ENCODE peak calls at places on chromosomes 12 and 14, in four cellular contexts. Z is activated CD4-positive, CD25-positive, alpha-beta regulatory T cell; D is mucosa of gallbladder; J is HTR-8/SVneo. I is an unnamed sample.

GRCh38 chr12:126084480-126084879 is 1019.2 kb downstream of the AACS start:
- DNase-seq in Z (no peak), D (peak; percentile 56), J (no peak), I (no peak)

GRCh38 chr14:93464271-93464670 is 33.5 kb downstream of the UNC79 start:
- DNase-seq in Z (no peak), J (no peak), D (no peak), I (no peak)

GRCh38 chr12:6536894-6537579 is 2.7 kb downstream of the GAPDH start:
- DNase-seq in J (no peak), Z (no peak), D (no peak), I (no peak)

GRCh38 chr14:105247715-105248367 is 492 bp upstream of the BTBD6 start:
- DNase-seq in D (no peak), Z (no peak), J (no peak), I (no peak)

GRCh38 chr12:122190842-122191668 is 8.1 kb downstream of the LRRC43 start:
- DNase-seq in Z (peak; percentile 40), J (peak; percentile 72), D (peak; percentile 58), I (peak; percentile 85)

GRCh38 chr14:103561381-103562134 is 899 bp downstream of the BAG5 start:
- DNase-seq in D (no peak), Z (no peak), J (no peak), I (peak; percentile 75)

GRCh38 chr12:94753071-94753779 is 102.9 kb upstream of the TMCC3 start:
- DNase-seq in D (no peak), Z (no peak), J (no peak), I (no peak)

GRCh38 chr14:61234215-61234916 is 46.8 kb downstream of the TMEM30B start:
- DNase-seq in Z (no peak), J (no peak), D (no peak), I (no peak)

GRCh38 chr12:112408621-112409020 is 784 bp downstream of the RPL6 start:
- DNase-seq in D (no peak), Z (no peak), J (no peak), I (peak; percentile 24)

GRCh38 chr12:66149702-66150398 is 19.3 kb upstream of the LLPH start:
- DNase-seq in D (no peak), J (no peak), Z (no peak), I (no peak)

GRCh38 chr12:51887476-51888315 is at the start of gene ANKRD33:
- DNase-seq in J (no peak), Z (no peak), D (no peak), I (no peak)

GRCh38 chr12:52353766-52354165 is 13.5 kb downstream of the KRT85 start:
- DNase-seq in D (no peak), J (no peak), Z (no peak), I (no peak)

GRCh38 chr14:99043258-99043615 is 228.8 kb downstream of the BCL11B start:
- DNase-seq in Z (no peak), D (no peak), J (no peak), I (no peak)

GRCh38 chr12:6626654-6627283 is 9.0 kb downstream of the LPAR5 start:
- DNase-seq in J (no peak), D (no peak), Z (no peak), I (no peak)

GRCh38 chr12:52867636-52868035 is 18.8 kb upstream of the KRT78 start:
- DNase-seq in J (no peak), D (peak; percentile 75), Z (no peak), I (no peak)

GRCh38 chr14:37588956-37589737 is 5.9 kb downstream of the FOXA1 start:
- DNase-seq in Z (no peak), J (no peak), D (no peak), I (no peak)

GRCh38 chr14:99701260-99701659 is 17.2 kb downstream of the CYP46A1 start:
- DNase-seq in J (no peak), D (no peak), Z (no peak), I (no peak)

GRCh38 chr14:54364555-54365415 is 32.0 kb upstream of the CDKN3 start:
- DNase-seq in J (no peak), Z (no peak), D (no peak), I (no peak)

GRCh38 chr14:30373053-30373849 is 185.7 kb upstream of the G2E3 start:
- DNase-seq in J (no peak), Z (no peak), D (no peak), I (no peak)

GRCh38 chr12:87952850-87953249 is 76.4 kb downstream of the C12orf50 start:
- DNase-seq in D (no peak), J (no peak), Z (no peak), I (no peak)

GRCh38 chr12:27193854-27194544 is 50.1 kb upstream of the STK38L start:
- DNase-seq in J (no peak), D (peak; percentile 60), Z (no peak), I (peak; percentile 54)

GRCh38 chr12:79298511-79298910 is 392.3 kb downstream of the PAWR start:
- DNase-seq in D (no peak), Z (no peak), J (no peak), I (no peak)

GRCh38 chr12:130286041-130286440 is 51.6 kb upstream of the PIWIL1 start:
- DNase-seq in D (no peak), J (no peak), Z (no peak), I (no peak)

GRCh38 chr12:57224973-57225679 is 4.4 kb upstream of the SHMT2 start:
- DNase-seq in Z (peak; percentile 27), J (no peak), D (no peak), I (no peak)

GRCh38 chr12:123063535-123063934 is 83.1 kb downstream of the ARL6IP4 start:
- DNase-seq in J (no peak), D (no peak), Z (no peak), I (no peak)

GRCh38 chr12:89817501-89818226 is 109.0 kb upstream of the ATP2B1 start:
- DNase-seq in J (no peak), Z (no peak), D (no peak), I (no peak)

GRCh38 chr14:69398053-69398817 is at the start of the genes ERH and SLC39A9:
- DNase-seq in J (peak; percentile 100), D (peak; percentile 97), Z (peak; percentile 80), I (peak; percentile 91)

GRCh38 chr12:124395284-124395752 is 100.4 kb downstream of the RFLNA start:
- DNase-seq in Z (no peak), D (no peak), J (no peak), I (peak; percentile 71)

I was measured in hepatic stellate cell.